ENCODE peak calls at places on chromosomes 4 and X, in nine cellular contexts. One of them, this sample, is unnamed.

GRCh38 chr4:127741247-127741646 is 11.0 kb downstream of the SLC25A31 start:
- DNase-seq in testis: no peak
- DNase-seq in mucosa of descending colon: no peak
- DNase-seq in fibroblast of the aortic adventitia: no peak
- DNase-seq in psoas muscle: no peak
- DNase-seq in mesothelial cell of epicardium: no peak
- DNase-seq in fibroblast of mammary gland: no peak
- DNase-seq in K562: no peak
- DNase-seq in left ventricle myocardium inferior: no peak
- DNase-seq in this sample: no peak

GRCh38 chr4:61200991-61201526 is 933 bp downstream of the ADGRL3 start:
- DNase-seq in testis: peak
- DNase-seq in mucosa of descending colon: no peak
- DNase-seq in fibroblast of the aortic adventitia: peak
- DNase-seq in psoas muscle: no peak
- DNase-seq in mesothelial cell of epicardium: peak
- DNase-seq in fibroblast of mammary gland: no peak
- DNase-seq in K562: no peak
- DNase-seq in left ventricle myocardium inferior: peak
- DNase-seq in this sample: peak

GRCh38 chr4:108168213-108168671 is 490 bp downstream of the LEF1 start:
- DNase-seq in testis: no peak
- DNase-seq in mucosa of descending colon: no peak
- DNase-seq in fibroblast of the aortic adventitia: peak
- DNase-seq in psoas muscle: no peak
- DNase-seq in mesothelial cell of epicardium: no peak
- DNase-seq in fibroblast of mammary gland: peak
- DNase-seq in K562: no peak
- DNase-seq in left ventricle myocardium inferior: no peak
- DNase-seq in this sample: no peak

GRCh38 chr4:70714061-70714468 is 7.7 kb upstream of the RUFY3 start:
- DNase-seq in testis: no peak
- DNase-seq in mucosa of descending colon: no peak
- DNase-seq in fibroblast of the aortic adventitia: peak
- DNase-seq in psoas muscle: no peak
- DNase-seq in mesothelial cell of epicardium: no peak
- DNase-seq in fibroblast of mammary gland: no peak
- DNase-seq in K562: peak
- DNase-seq in left ventricle myocardium inferior: no peak
- DNase-seq in this sample: no peak

GRCh38 chr4:47926667-47927258 is 12.4 kb upstream of the NFXL1 start:
- DNase-seq in testis: peak
- DNase-seq in mucosa of descending colon: peak
- DNase-seq in fibroblast of the aortic adventitia: peak
- DNase-seq in psoas muscle: peak
- DNase-seq in mesothelial cell of epicardium: peak
- DNase-seq in fibroblast of mammary gland: peak
- DNase-seq in K562: peak
- DNase-seq in left ventricle myocardium inferior: no peak
- DNase-seq in this sample: peak

GRCh38 chr4:38867478-38868054 is at the start of gene FAM114A1:
- DNase-seq in testis: peak
- DNase-seq in mucosa of descending colon: peak
- DNase-seq in fibroblast of the aortic adventitia: peak
- DNase-seq in psoas muscle: peak
- DNase-seq in mesothelial cell of epicardium: peak
- DNase-seq in fibroblast of mammary gland: peak
- DNase-seq in K562: peak
- DNase-seq in left ventricle myocardium inferior: peak
- DNase-seq in this sample: peak

GRCh38 chr4:101730291-101731117 is 60.0 kb upstream of the BANK1 start:
- DNase-seq in testis: peak
- DNase-seq in mucosa of descending colon: peak
- DNase-seq in fibroblast of the aortic adventitia: peak
- DNase-seq in psoas muscle: peak
- DNase-seq in mesothelial cell of epicardium: peak
- DNase-seq in fibroblast of mammary gland: peak
- DNase-seq in K562: peak
- DNase-seq in left ventricle myocardium inferior: peak
- DNase-seq in this sample: peak

GRCh38 chrX:10617964-10618342 is 2.4 kb downstream of the MID1 start:
- DNase-seq in testis: no peak
- DNase-seq in mucosa of descending colon: no peak
- DNase-seq in fibroblast of the aortic adventitia: peak
- DNase-seq in psoas muscle: no peak
- DNase-seq in mesothelial cell of epicardium: no peak
- DNase-seq in fibroblast of mammary gland: peak
- DNase-seq in K562: no peak
- DNase-seq in left ventricle myocardium inferior: no peak
- DNase-seq in this sample: no peak

GRCh38 chr4:145739840-145740239 is 59.9 kb downstream of the C4orf51 start:
- DNase-seq in testis: no peak
- DNase-seq in mucosa of descending colon: peak
- DNase-seq in fibroblast of the aortic adventitia: peak
- DNase-seq in psoas muscle: no peak
- DNase-seq in mesothelial cell of epicardium: no peak
- DNase-seq in fibroblast of mammary gland: no peak
- DNase-seq in K562: no peak
- DNase-seq in left ventricle myocardium inferior: no peak
- DNase-seq in this sample: no peak

GRCh38 chr4:112765317-112765989 is 128.5 kb downstream of the LARP7 start:
- DNase-seq in testis: no peak
- DNase-seq in mucosa of descending colon: no peak
- DNase-seq in fibroblast of the aortic adventitia: peak
- DNase-seq in psoas muscle: no peak
- DNase-seq in mesothelial cell of epicardium: no peak
- DNase-seq in fibroblast of mammary gland: peak
- DNase-seq in K562: peak
- DNase-seq in left ventricle myocardium inferior: no peak
- DNase-seq in this sample: peak

GRCh38 chrX:110210417-110211139 is 107.3 kb downstream of the AMMECR1 start:
- DNase-seq in testis: no peak
- DNase-seq in mucosa of descending colon: no peak
- DNase-seq in fibroblast of the aortic adventitia: peak
- DNase-seq in psoas muscle: no peak
- DNase-seq in mesothelial cell of epicardium: no peak
- DNase-seq in fibroblast of mammary gland: peak
- DNase-seq in K562: no peak
- DNase-seq in left ventricle myocardium inferior: no peak
- DNase-seq in this sample: no peak

GRCh38 chr4:8393593-8394038 is 46.9 kb downstream of the ACOX3 start:
- DNase-seq in testis: peak
- DNase-seq in mucosa of descending colon: no peak
- DNase-seq in fibroblast of the aortic adventitia: peak
- DNase-seq in psoas muscle: peak
- DNase-seq in mesothelial cell of epicardium: no peak
- DNase-seq in fibroblast of mammary gland: peak
- DNase-seq in K562: no peak
- DNase-seq in left ventricle myocardium inferior: peak
- DNase-seq in this sample: no peak
- TF ChIP-seq CTCF in testis: no peak
- TF ChIP-seq CTCF in mucosa of descending colon: no peak
- TF ChIP-seq CTCF in fibroblast of the aortic adventitia: peak
- TF ChIP-seq CTCF in psoas muscle: no peak
- TF ChIP-seq CTCF in mesothelial cell of epicardium: no peak
- TF ChIP-seq CTCF in fibroblast of mammary gland: peak
- TF ChIP-seq CTCF in K562: no peak
- TF ChIP-seq CTCF in left ventricle myocardium inferior: no peak
- TF ChIP-seq CTCF in this sample: no peak

GRCh38 chrX:21933077-21933476 is 7.4 kb upstream of the SMS start:
- DNase-seq in testis: no peak
- DNase-seq in mucosa of descending colon: no peak
- DNase-seq in fibroblast of the aortic adventitia: no peak
- DNase-seq in psoas muscle: no peak
- DNase-seq in mesothelial cell of epicardium: no peak
- DNase-seq in fibroblast of mammary gland: no peak
- DNase-seq in K562: peak
- DNase-seq in left ventricle myocardium inferior: no peak
- DNase-seq in this sample: no peak
- TF ChIP-seq CTCF in testis: no peak
- TF ChIP-seq CTCF in mucosa of descending colon: no peak
- TF ChIP-seq CTCF in fibroblast of the aortic adventitia: no peak
- TF ChIP-seq CTCF in psoas muscle: no peak
- TF ChIP-seq CTCF in mesothelial cell of epicardium: no peak
- TF ChIP-seq CTCF in fibroblast of mammary gland: no peak
- TF ChIP-seq CTCF in K562: no peak
- TF ChIP-seq CTCF in left ventricle myocardium inferior: no peak
- TF ChIP-seq CTCF in this sample: no peak

DNA sequence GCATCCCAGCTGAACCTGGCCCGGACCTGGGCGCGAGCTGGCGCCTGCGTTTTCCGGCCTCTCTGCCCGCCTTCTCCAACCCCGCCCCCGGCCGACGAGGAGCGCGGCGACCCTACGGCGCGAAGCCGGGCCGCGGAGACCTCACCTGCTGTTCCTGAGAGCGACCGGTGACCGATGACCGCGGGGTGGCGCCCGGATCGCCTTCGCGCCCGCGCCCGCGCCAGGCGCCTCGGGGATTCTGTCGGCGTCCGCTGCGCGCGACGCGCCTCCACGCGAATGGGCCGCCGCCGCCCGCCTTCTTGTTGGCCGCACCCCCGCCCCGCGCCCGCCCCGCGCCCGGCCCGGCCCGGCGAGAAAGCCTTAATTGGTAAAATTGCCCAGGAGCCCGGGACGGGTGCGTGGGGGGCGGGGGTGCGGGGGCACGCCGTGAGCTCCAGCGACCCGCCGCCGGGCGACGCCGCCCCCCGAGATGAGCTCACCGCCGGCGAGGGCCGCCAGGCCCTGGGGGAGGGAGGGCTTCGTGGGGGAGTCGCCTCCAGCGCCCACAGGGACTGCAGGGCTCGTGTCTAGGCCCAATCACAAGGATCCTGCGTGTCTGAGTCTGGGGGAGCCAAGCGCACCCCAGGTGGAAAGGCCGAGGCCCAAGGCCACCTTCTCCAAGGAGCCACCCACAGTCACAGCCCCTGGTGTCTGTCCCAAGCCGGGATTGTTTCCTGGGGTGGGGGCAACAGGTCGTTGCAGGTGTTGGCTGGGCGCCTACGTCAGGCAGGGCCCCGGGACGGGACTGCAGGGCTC is at the start of gene FLNA:
- DNase-seq in testis: peak
- DNase-seq in mucosa of descending colon: peak
- DNase-seq in fibroblast of the aortic adventitia: no peak
- DNase-seq in psoas muscle: peak
- DNase-seq in mesothelial cell of epicardium: no peak
- DNase-seq in fibroblast of mammary gland: no peak
- DNase-seq in K562: peak
- DNase-seq in left ventricle myocardium inferior: peak
- DNase-seq in this sample: no peak
- TF ChIP-seq CTCF in testis: no peak
- TF ChIP-seq CTCF in mucosa of descending colon: no peak
- TF ChIP-seq CTCF in fibroblast of the aortic adventitia: no peak
- TF ChIP-seq CTCF in psoas muscle: peak
- TF ChIP-seq CTCF in mesothelial cell of epicardium: no peak
- TF ChIP-seq CTCF in fibroblast of mammary gland: no peak
- TF ChIP-seq CTCF in K562: peak
- TF ChIP-seq CTCF in left ventricle myocardium inferior: peak
- TF ChIP-seq CTCF in this sample: peak

GRCh38 chr4:114785570-114785969 is 187.0 kb downstream of the UGT8 start:
- DNase-seq in testis: no peak
- DNase-seq in mucosa of descending colon: no peak
- DNase-seq in fibroblast of the aortic adventitia: no peak
- DNase-seq in psoas muscle: no peak
- DNase-seq in mesothelial cell of epicardium: no peak
- DNase-seq in fibroblast of mammary gland: no peak
- DNase-seq in K562: no peak
- DNase-seq in left ventricle myocardium inferior: no peak
- DNase-seq in this sample: no peak

GRCh38 chr4:114782842-114783595 is 184.4 kb downstream of the UGT8 start:
- DNase-seq in testis: no peak
- DNase-seq in mucosa of descending colon: no peak
- DNase-seq in fibroblast of the aortic adventitia: no peak
- DNase-seq in psoas muscle: no peak
- DNase-seq in mesothelial cell of epicardium: no peak
- DNase-seq in fibroblast of mammary gland: no peak
- DNase-seq in K562: no peak
- DNase-seq in left ventricle myocardium inferior: no peak
- DNase-seq in this sample: no peak

DNA sequence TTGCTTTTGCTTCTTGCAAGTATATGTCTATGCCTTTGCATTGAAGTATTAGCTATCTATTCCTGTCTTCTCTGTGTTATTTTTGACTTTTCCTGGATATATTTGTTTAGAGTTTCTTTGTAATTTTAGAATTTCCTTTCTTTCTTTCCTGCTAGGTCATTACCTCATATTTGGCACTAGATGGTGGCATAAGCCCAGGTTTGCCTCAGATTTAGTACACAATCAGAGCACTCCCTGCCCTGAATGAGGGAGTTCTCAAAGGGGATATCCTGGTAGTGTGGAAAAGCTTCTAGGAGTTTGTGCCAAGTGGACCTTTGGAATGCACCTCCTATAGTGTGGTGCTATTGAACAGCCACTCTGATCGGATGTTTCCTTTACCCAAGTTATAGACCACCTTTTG is 181.6 kb downstream of the UGT8 start:
- DNase-seq in testis: peak
- DNase-seq in mucosa of descending colon: no peak
- DNase-seq in fibroblast of the aortic adventitia: no peak
- DNase-seq in psoas muscle: no peak
- DNase-seq in mesothelial cell of epicardium: no peak
- DNase-seq in fibroblast of mammary gland: peak
- DNase-seq in K562: no peak
- DNase-seq in left ventricle myocardium inferior: no peak
- DNase-seq in this sample: no peak
- TF ChIP-seq CTCF in testis: no peak
- TF ChIP-seq CTCF in mucosa of descending colon: no peak
- TF ChIP-seq CTCF in fibroblast of the aortic adventitia: no peak
- TF ChIP-seq CTCF in psoas muscle: no peak
- TF ChIP-seq CTCF in mesothelial cell of epicardium: no peak
- TF ChIP-seq CTCF in fibroblast of mammary gland: peak
- TF ChIP-seq CTCF in K562: no peak
- TF ChIP-seq CTCF in left ventricle myocardium inferior: no peak
- TF ChIP-seq CTCF in this sample: no peak

GRCh38 chr4:55887594-55887993 is 34.1 kb downstream of the EXOC1 start:
- DNase-seq in testis: no peak
- DNase-seq in mucosa of descending colon: no peak
- DNase-seq in fibroblast of the aortic adventitia: no peak
- DNase-seq in psoas muscle: no peak
- DNase-seq in mesothelial cell of epicardium: no peak
- DNase-seq in fibroblast of mammary gland: no peak
- DNase-seq in K562: no peak
- DNase-seq in left ventricle myocardium inferior: no peak
- DNase-seq in this sample: no peak
- TF ChIP-seq CTCF in testis: no peak
- TF ChIP-seq CTCF in mucosa of descending colon: no peak
- TF ChIP-seq CTCF in fibroblast of the aortic adventitia: no peak
- TF ChIP-seq CTCF in psoas muscle: no peak
- TF ChIP-seq CTCF in mesothelial cell of epicardium: no peak
- TF ChIP-seq CTCF in fibroblast of mammary gland: no peak
- TF ChIP-seq CTCF in K562: peak
- TF ChIP-seq CTCF in left ventricle myocardium inferior: no peak
- TF ChIP-seq CTCF in this sample: no peak

GRCh38 chr4:102826890-102827673 is at the start of gene UBE2D3:
- DNase-seq in testis: peak
- DNase-seq in mucosa of descending colon: peak
- DNase-seq in fibroblast of the aortic adventitia: peak
- DNase-seq in psoas muscle: peak
- DNase-seq in mesothelial cell of epicardium: peak
- DNase-seq in fibroblast of mammary gland: peak
- DNase-seq in K562: peak
- DNase-seq in left ventricle myocardium inferior: peak
- DNase-seq in this sample: peak
- TF ChIP-seq CTCF in testis: no peak
- TF ChIP-seq CTCF in mucosa of descending colon: no peak
- TF ChIP-seq CTCF in fibroblast of the aortic adventitia: peak
- TF ChIP-seq CTCF in psoas muscle: no peak
- TF ChIP-seq CTCF in mesothelial cell of epicardium: no peak
- TF ChIP-seq CTCF in fibroblast of mammary gland: no peak
- TF ChIP-seq CTCF in K562: peak
- TF ChIP-seq CTCF in left ventricle myocardium inferior: peak
- TF ChIP-seq CTCF in this sample: no peak